ENCODE peak calls at places on chromosomes 1 and 21, in six cellular contexts. Z is SW480, N is NCI-H460, L is fibroblast of gingiva, T is GM10248, O is fibroblast of mammary gland. G is an unnamed sample.

GRCh38 chr1:3068400-3069361 is at the start of gene PRDM16:
- DNase-seq in Z (peak), L (peak), N (peak), O (peak), T (no peak), G (peak)

GRCh38 chr1:3028531-3029282 is 7.4 kb downstream of the ACTRT2 start:
- DNase-seq in L (no peak), Z (no peak), T (no peak), O (no peak), N (no peak), G (no peak)

GRCh38 chr1:212132040-212132439 is 96.5 kb downstream of the DTL start:
- DNase-seq in Z (no peak), N (no peak), T (no peak), O (peak), L (no peak), G (no peak)

GRCh38 chr1:85580046-85580411 is 532 bp upstream of the CCN1 start:
- DNase-seq in L (peak), O (peak), T (no peak), Z (peak), N (no peak), G (peak)

GRCh38 chr1:107648071-107648470 is 316.9 kb downstream of the VAV3 start:
- DNase-seq in N (no peak), Z (no peak), O (peak), L (peak), T (no peak), G (peak)

GRCh38 chr1:79657916-79658662 is 651.6 kb upstream of the ADGRL4 start:
- DNase-seq in O (peak), Z (no peak), N (no peak), T (no peak), L (peak), G (no peak)

GRCh38 chr1:46437723-46438122 is 43.6 kb downstream of the FAAH start:
- DNase-seq in T (no peak), N (no peak), Z (no peak), O (no peak), L (no peak), G (no peak)

GRCh38 chr1:95438213-95438948 is 204.4 kb downstream of the RWDD3 start:
- DNase-seq in N (no peak), T (no peak), O (no peak), L (no peak), Z (no peak), G (no peak)

GRCh38 chr1:7752512-7753417 is 18.3 kb upstream of the VAMP3 start:
- DNase-seq in Z (peak), T (peak), O (peak), N (peak), L (peak), G (peak)

GRCh38 chr1:11342677-11343076 is 69.7 kb downstream of the UBIAD1 start:
- DNase-seq in L (no peak), Z (no peak), O (no peak), N (no peak), T (no peak), G (no peak)

GRCh38 chr1:85933901-85934300 is 222.7 kb downstream of the COL24A1 start:
- DNase-seq in N (no peak), L (peak), O (peak), T (no peak), Z (no peak), G (no peak)

GRCh38 chr1:10208537-10208936 is 1.8 kb upstream of the KIF1B start:
- DNase-seq in L (no peak), T (no peak), Z (no peak), N (no peak), O (no peak), G (no peak)

GRCh38 chr1:21655748-21656147 is 13.4 kb downstream of the RAP1GAP start:
- DNase-seq in N (peak), L (no peak), Z (no peak), O (no peak), T (no peak), G (peak)

GRCh38 chr1:15975358-15975804 is 520 bp downstream of the ZBTB17 start:
- DNase-seq in T (peak), L (peak), N (no peak), Z (peak), O (peak), G (peak)

GRCh38 chr1:41359211-41360073 is 1.8 kb upstream of the FOXO6 start:
- DNase-seq in T (no peak), Z (no peak), L (peak), O (peak), N (no peak), G (peak)

GRCh38 chr1:150152772-150153461 is 3.2 kb downstream of the PLEKHO1 start:
- DNase-seq in L (peak), O (peak), T (no peak), N (no peak), Z (no peak), G (peak)

GRCh38 chr1:76477131-76477530 is 390.1 kb upstream of the ST6GALNAC5 start:
- DNase-seq in N (no peak), T (no peak), L (no peak), Z (no peak), O (peak), G (peak)

GRCh38 chr1:19046972-19047371 is 90.5 kb upstream of the IFFO2 start:
- DNase-seq in N (no peak), Z (no peak), O (no peak), T (no peak), L (no peak), G (no peak)

GRCh38 chr21:44927587-44928461 is 7.1 kb upstream of the ITGB2 start:
- DNase-seq in T (peak), O (peak), Z (peak), L (peak), N (no peak), G (peak)

GRCh38 chr1:8474369-8474768 is 156.5 kb downstream of the SLC45A1 start:
- DNase-seq in Z (no peak), N (no peak), O (no peak), T (no peak), L (no peak), G (no peak)

GRCh38 chr1:38153426-38154088 is 107.0 kb upstream of the POU3F1 start:
- DNase-seq in T (no peak), Z (no peak), N (no peak), L (no peak), O (no peak), G (no peak)

GRCh38 chr1:115679141-115679611 is 37.4 kb downstream of the VANGL1 start:
- DNase-seq in T (no peak), N (no peak), O (peak), L (peak), Z (no peak), G (peak)

GRCh38 chr1:61107638-61108037 is 25.3 kb downstream of the NFIA start:
- DNase-seq in O (no peak), T (no peak), Z (no peak), N (no peak), L (no peak), G (no peak)

GRCh38 chr1:243831463-243831862 is 18.6 kb downstream of the AKT3 start:
- DNase-seq in O (no peak), N (no peak), L (no peak), Z (no peak), T (no peak), G (no peak)

GRCh38 chr1:199463521-199464127 is 563.9 kb upstream of the NR5A2 start:
- DNase-seq in O (peak), Z (peak), N (peak), L (peak), T (peak), G (peak)

GRCh38 chr1:160438935-160439334 is 38.6 kb downstream of the VANGL2 start:
- DNase-seq in L (no peak), N (no peak), T (no peak), Z (no peak), O (no peak), G (no peak)

GRCh38 chr1:37755290-37755689 is 9.6 kb downstream of the EPHA10 start:
- DNase-seq in O (no peak), L (no peak), Z (peak), N (no peak), T (peak), G (no peak)

GRCh38 chr1:1120096-1120495 is 4.2 kb upstream of the C1orf159 start:
- DNase-seq in N (no peak), T (no peak), L (no peak), O (no peak), Z (no peak), G (no peak)

GRCh38 chr1:26031903-26032220 is 10.3 kb downstream of the EXTL1 start:
- DNase-seq in T (no peak), Z (no peak), N (no peak), O (no peak), L (no peak), G (no peak)

GRCh38 chr1:35202048-35202719 is 9.2 kb upstream of the SFPQ start:
- DNase-seq in O (peak), L (peak), T (peak), N (peak), Z (peak), G (peak)

GRCh38 chr1:226660410-226661182 is 78.5 kb downstream of the ITPKB start:
- DNase-seq in L (no peak), N (no peak), O (no peak), Z (no peak), T (no peak), G (no peak)

GRCh38 chr1:202281316-202282016 is 60.3 kb downstream of the UBE2T start:
- DNase-seq in Z (no peak), T (no peak), L (no peak), O (peak), N (no peak), G (peak)

GRCh38 chr1:237910834-237911233 is 20.1 kb upstream of the ZP4 start:
- DNase-seq in Z (no peak), L (no peak), N (no peak), T (no peak), O (no peak), G (no peak)

GRCh38 chr1:56397811-56398231 is 181.5 kb downstream of the PLPP3 start:
- DNase-seq in Z (no peak), N (no peak), O (peak), L (peak), T (no peak), G (no peak)

GRCh38 chr1:111448482-111448917 is 556 bp downstream of the WDR77 start:
- DNase-seq in Z (peak), T (no peak), O (peak), N (peak), L (no peak), G (peak)

GRCh38 chr1:63773815-63774616 is at the start of gene ROR1:
- DNase-seq in L (peak), T (peak), O (peak), Z (peak), N (peak), G (peak)

GRCh38 chr1:160550572-160551034 is 27.5 kb upstream of the SLAMF6 start:
- DNase-seq in O (no peak), N (no peak), L (no peak), T (no peak), Z (no peak), G (no peak)

GRCh38 chr1:27526569-27527222 is 36.7 kb upstream of the WASF2 start:
- DNase-seq in N (no peak), Z (no peak), O (no peak), L (no peak), T (peak), G (no peak)

GRCh38 chr1:7703321-7704213 is 67.5 kb upstream of the VAMP3 start:
- DNase-seq in Z (no peak), N (no peak), L (no peak), O (no peak), T (no peak), G (no peak)

GRCh38 chr1:175510914-175511313 is 232.5 kb downstream of the TNR start:
- DNase-seq in O (no peak), Z (no peak), N (no peak), T (no peak), L (no peak), G (no peak)